ENCODE peak calls at places on chromosomes 2 and 18, in seven cellular contexts. One of them, this sample, is unnamed.
A peak's percentile ranks its signal among the peaks of the same experiment; 100 is the strongest.

GRCh38 chr2:200483729-200484198 is 26.1 kb downstream of the KCTD18 start:
- DNase-seq in Kasumi-1: peak; percentile 84
- DNase-seq in adrenal gland: peak; percentile 62
- DNase-seq in SHP77: peak; percentile 31
- DNase-seq in HFFc6: no peak
- DNase-seq in activated gamma-delta T cell treated with Interleukin-2 at 50 U/mL for 16 hours: no peak
- DNase-seq in KBM-7: peak; percentile 35
- DNase-seq in this sample: peak; percentile 1

GRCh38 chr2:105856576-105856975 is 111.9 kb downstream of the NCK2 start:
- DNase-seq in Kasumi-1: no peak
- DNase-seq in adrenal gland: no peak
- DNase-seq in SHP77: no peak
- DNase-seq in HFFc6: no peak
- DNase-seq in activated gamma-delta T cell treated with Interleukin-2 at 50 U/mL for 16 hours: no peak
- DNase-seq in KBM-7: no peak
- DNase-seq in this sample: no peak

GRCh38 chr2:234847639-234848038 is 104.2 kb upstream of the SH3BP4 start:
- DNase-seq in Kasumi-1: no peak
- DNase-seq in adrenal gland: no peak
- DNase-seq in SHP77: no peak
- DNase-seq in HFFc6: no peak
- DNase-seq in activated gamma-delta T cell treated with Interleukin-2 at 50 U/mL for 16 hours: no peak
- DNase-seq in KBM-7: no peak
- DNase-seq in this sample: no peak

GRCh38 chr2:133586978-133587377 is 18.7 kb upstream of the NCKAP5 start:
- DNase-seq in Kasumi-1: no peak
- DNase-seq in adrenal gland: no peak
- DNase-seq in SHP77: no peak
- DNase-seq in HFFc6: no peak
- DNase-seq in activated gamma-delta T cell treated with Interleukin-2 at 50 U/mL for 16 hours: no peak
- DNase-seq in KBM-7: no peak
- DNase-seq in this sample: no peak

GRCh38 chr2:174748948-174749347 is 15.3 kb downstream of the CHRNA1 start:
- DNase-seq in Kasumi-1: peak; percentile 86
- DNase-seq in adrenal gland: peak; percentile 57
- DNase-seq in SHP77: peak; percentile 41
- DNase-seq in HFFc6: peak; percentile 33
- DNase-seq in activated gamma-delta T cell treated with Interleukin-2 at 50 U/mL for 16 hours: peak; percentile 74
- DNase-seq in KBM-7: peak; percentile 67
- DNase-seq in this sample: peak; percentile 32

GRCh38 chr18:36075862-36076587 is 8.7 kb upstream of the RPRD1A start:
- DNase-seq in Kasumi-1: no peak
- DNase-seq in adrenal gland: no peak
- DNase-seq in SHP77: no peak
- DNase-seq in HFFc6: peak; percentile 75
- DNase-seq in activated gamma-delta T cell treated with Interleukin-2 at 50 U/mL for 16 hours: no peak
- DNase-seq in KBM-7: peak; percentile 24
- DNase-seq in this sample: no peak

GRCh38 chr2:191705084-191705483 is 27.1 kb downstream of the NABP1 start:
- DNase-seq in Kasumi-1: no peak
- DNase-seq in adrenal gland: no peak
- DNase-seq in SHP77: no peak
- DNase-seq in HFFc6: no peak
- DNase-seq in activated gamma-delta T cell treated with Interleukin-2 at 50 U/mL for 16 hours: no peak
- DNase-seq in KBM-7: no peak
- DNase-seq in this sample: no peak

GRCh38 chr18:44637210-44638051 is 43.3 kb upstream of the SETBP1 start:
- DNase-seq in Kasumi-1: no peak
- DNase-seq in adrenal gland: no peak
- DNase-seq in SHP77: no peak
- DNase-seq in HFFc6: no peak
- DNase-seq in activated gamma-delta T cell treated with Interleukin-2 at 50 U/mL for 16 hours: no peak
- DNase-seq in KBM-7: no peak
- DNase-seq in this sample: no peak

GRCh38 chr2:7835693-7836680 is 845.9 kb upstream of the ID2 start:
- DNase-seq in Kasumi-1: peak; percentile 16
- DNase-seq in adrenal gland: no peak
- DNase-seq in SHP77: peak; percentile 90
- DNase-seq in HFFc6: no peak
- DNase-seq in activated gamma-delta T cell treated with Interleukin-2 at 50 U/mL for 16 hours: no peak
- DNase-seq in KBM-7: peak; percentile 81
- DNase-seq in this sample: peak; percentile 71

GRCh38 chr2:204673877-204674276 is 128.6 kb downstream of the PARD3B start:
- DNase-seq in Kasumi-1: no peak
- DNase-seq in adrenal gland: no peak
- DNase-seq in SHP77: no peak
- DNase-seq in HFFc6: peak; percentile 66
- DNase-seq in activated gamma-delta T cell treated with Interleukin-2 at 50 U/mL for 16 hours: no peak
- DNase-seq in KBM-7: no peak
- DNase-seq in this sample: no peak

GRCh38 chr18:9055185-9055584 is 47.3 kb upstream of the NDUFV2 start:
- DNase-seq in Kasumi-1: peak; percentile 20
- DNase-seq in adrenal gland: no peak
- DNase-seq in SHP77: no peak
- DNase-seq in HFFc6: peak; percentile 76
- DNase-seq in activated gamma-delta T cell treated with Interleukin-2 at 50 U/mL for 16 hours: no peak
- DNase-seq in KBM-7: peak; percentile 34
- DNase-seq in this sample: no peak

GRCh38 chr18:25639601-25640000 is 287.6 kb upstream of the ZNF521 start:
- DNase-seq in Kasumi-1: no peak
- DNase-seq in adrenal gland: no peak
- DNase-seq in SHP77: no peak
- DNase-seq in HFFc6: no peak
- DNase-seq in activated gamma-delta T cell treated with Interleukin-2 at 50 U/mL for 16 hours: no peak
- DNase-seq in KBM-7: no peak
- DNase-seq in this sample: no peak

GRCh38 chr2:148577845-148578492 is 66.6 kb upstream of the EPC2 start:
- DNase-seq in Kasumi-1: no peak
- DNase-seq in adrenal gland: no peak
- DNase-seq in SHP77: no peak
- DNase-seq in HFFc6: no peak
- DNase-seq in activated gamma-delta T cell treated with Interleukin-2 at 50 U/mL for 16 hours: no peak
- DNase-seq in KBM-7: no peak
- DNase-seq in this sample: no peak

GRCh38 chr2:100291152-100291970 is 30.9 kb downstream of the LONRF2 start:
- DNase-seq in Kasumi-1: peak; percentile 84
- DNase-seq in adrenal gland: peak; percentile 97
- DNase-seq in SHP77: peak; percentile 46
- DNase-seq in HFFc6: peak; percentile 96
- DNase-seq in activated gamma-delta T cell treated with Interleukin-2 at 50 U/mL for 16 hours: peak; percentile 59
- DNase-seq in KBM-7: peak; percentile 65
- DNase-seq in this sample: peak; percentile 72

GRCh38 chr2:143852748-143853147 is 667.2 kb downstream of the ZEB2 start:
- DNase-seq in Kasumi-1: no peak
- DNase-seq in adrenal gland: no peak
- DNase-seq in SHP77: no peak
- DNase-seq in HFFc6: no peak
- DNase-seq in activated gamma-delta T cell treated with Interleukin-2 at 50 U/mL for 16 hours: no peak
- DNase-seq in KBM-7: peak; percentile 9
- DNase-seq in this sample: no peak

GRCh38 chr2:10048501-10049171 is 5.3 kb downstream of the KLF11 start:
- DNase-seq in Kasumi-1: peak; percentile 85
- DNase-seq in adrenal gland: no peak
- DNase-seq in SHP77: peak; percentile 19
- DNase-seq in HFFc6: peak; percentile 48
- DNase-seq in activated gamma-delta T cell treated with Interleukin-2 at 50 U/mL for 16 hours: no peak
- DNase-seq in KBM-7: peak; percentile 74
- DNase-seq in this sample: peak; percentile 23

GRCh38 chr18:11963991-11964484 is 17.3 kb upstream of the IMPA2 start:
- DNase-seq in Kasumi-1: no peak
- DNase-seq in adrenal gland: no peak
- DNase-seq in SHP77: no peak
- DNase-seq in HFFc6: peak; percentile 60
- DNase-seq in activated gamma-delta T cell treated with Interleukin-2 at 50 U/mL for 16 hours: no peak
- DNase-seq in KBM-7: no peak
- DNase-seq in this sample: no peak

This sample was measured in NCI-H2029 treated with DMSO at 0.1 percent for 48 hours.